ENCODE peak calls at places on chromosomes 13 and 19, in five cellular contexts. One of them, this sample, is unnamed.

GRCh38 chr13:28408235-28408848 is 86.6 kb downstream of the FLT1 start:
- DNase-seq in tibial artery: peak
- DNase-seq in colonic mucosa: peak
- DNase-seq in naive thymus-derived CD4-positive, alpha-beta T cell: no peak
- DNase-seq in mesendoderm: peak
- DNase-seq in this sample: peak

GRCh38 chr19:51971624-51972023 is 15.0 kb downstream of the ZNF350 start:
- DNase-seq in mesendoderm: peak
- DNase-seq in naive thymus-derived CD4-positive, alpha-beta T cell: peak
- DNase-seq in colonic mucosa: no peak
- DNase-seq in tibial artery: no peak
- DNase-seq in this sample: no peak

GRCh38 chr13:107347641-107348369 is 779.9 kb upstream of the ARGLU1 start:
- DNase-seq in tibial artery: no peak
- DNase-seq in mesendoderm: no peak
- DNase-seq in colonic mucosa: no peak
- DNase-seq in naive thymus-derived CD4-positive, alpha-beta T cell: no peak
- DNase-seq in this sample: no peak

GRCh38 chr19:16034180-16034579 is 42.1 kb upstream of the TPM4 start:
- DNase-seq in colonic mucosa: no peak
- DNase-seq in naive thymus-derived CD4-positive, alpha-beta T cell: no peak
- DNase-seq in mesendoderm: no peak
- DNase-seq in tibial artery: no peak
- DNase-seq in this sample: no peak

GRCh38 chr19:40906512-40906911 is 24.5 kb upstream of the CYP2A7 start:
- DNase-seq in tibial artery: no peak
- DNase-seq in colonic mucosa: no peak
- DNase-seq in naive thymus-derived CD4-positive, alpha-beta T cell: no peak
- DNase-seq in mesendoderm: no peak
- DNase-seq in this sample: no peak

GRCh38 chr19:46009530-46010510 is 13.0 kb downstream of the PGLYRP1 start:
- DNase-seq in tibial artery: peak
- DNase-seq in naive thymus-derived CD4-positive, alpha-beta T cell: peak
- DNase-seq in mesendoderm: peak
- DNase-seq in colonic mucosa: peak
- DNase-seq in this sample: peak

GRCh38 chr13:37811441-37811840 is 58.1 kb downstream of the TRPC4 start:
- DNase-seq in colonic mucosa: no peak
- DNase-seq in tibial artery: no peak
- DNase-seq in mesendoderm: no peak
- DNase-seq in naive thymus-derived CD4-positive, alpha-beta T cell: no peak
- DNase-seq in this sample: no peak

GRCh38 chr13:39603424-39603947 is 493 bp upstream of the LHFPL6 start:
- DNase-seq in colonic mucosa: no peak
- DNase-seq in naive thymus-derived CD4-positive, alpha-beta T cell: no peak
- DNase-seq in mesendoderm: peak
- DNase-seq in tibial artery: no peak
- DNase-seq in this sample: no peak

GRCh38 chr19:15265849-15266248 is 33.6 kb upstream of the EPHX3 start:
- DNase-seq in mesendoderm: no peak
- DNase-seq in tibial artery: peak
- DNase-seq in colonic mucosa: peak
- DNase-seq in naive thymus-derived CD4-positive, alpha-beta T cell: no peak
- DNase-seq in this sample: no peak

GRCh38 chr13:43880930-43881329 is 1.2 kb downstream of the LACC1 start:
- DNase-seq in mesendoderm: no peak
- DNase-seq in naive thymus-derived CD4-positive, alpha-beta T cell: no peak
- DNase-seq in colonic mucosa: no peak
- DNase-seq in tibial artery: no peak
- DNase-seq in this sample: no peak

GRCh38 chr13:43880451-43880850 is 747 bp downstream of the LACC1 start:
- DNase-seq in naive thymus-derived CD4-positive, alpha-beta T cell: no peak
- DNase-seq in tibial artery: no peak
- DNase-seq in mesendoderm: no peak
- DNase-seq in colonic mucosa: no peak
- DNase-seq in this sample: no peak

GRCh38 chr13:43879323-43880181 is at the start of the genes CCDC122 and LACC1:
- DNase-seq in mesendoderm: peak
- DNase-seq in naive thymus-derived CD4-positive, alpha-beta T cell: peak
- DNase-seq in tibial artery: peak
- DNase-seq in colonic mucosa: peak
- DNase-seq in this sample: peak

GRCh38 chr13:43883636-43884035 is 3.9 kb downstream of the LACC1 start:
- DNase-seq in naive thymus-derived CD4-positive, alpha-beta T cell: no peak
- DNase-seq in colonic mucosa: no peak
- DNase-seq in mesendoderm: no peak
- DNase-seq in tibial artery: no peak
- DNase-seq in this sample: no peak

DNA sequence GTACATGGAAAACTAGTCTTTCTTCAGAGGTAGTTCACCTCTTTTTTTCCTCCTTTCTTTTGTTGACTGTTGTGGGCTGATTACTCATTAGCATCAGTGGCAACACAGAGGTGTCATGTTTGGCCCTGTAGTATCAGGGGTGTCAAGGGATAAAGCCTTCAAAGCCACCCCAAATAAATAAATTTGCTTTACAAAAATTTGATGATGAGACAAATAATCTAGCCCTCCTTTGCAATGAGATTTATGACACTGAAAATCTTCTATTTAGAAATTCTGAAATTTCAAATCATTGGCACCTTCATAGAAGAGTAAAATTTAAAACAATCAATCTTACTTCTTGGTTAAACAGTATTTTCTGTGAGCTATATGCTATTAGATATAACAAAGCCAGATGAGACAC is 1.9 kb downstream of the LACC1 start:
- DNase-seq in colonic mucosa: no peak
- DNase-seq in tibial artery: no peak
- DNase-seq in mesendoderm: no peak
- DNase-seq in naive thymus-derived CD4-positive, alpha-beta T cell: no peak
- DNase-seq in this sample: no peak
- H3K27ac ChIP-seq in colonic mucosa: no peak
- H3K27ac ChIP-seq in tibial artery: no peak
- H3K27ac ChIP-seq in mesendoderm: no peak
- H3K27ac ChIP-seq in naive thymus-derived CD4-positive, alpha-beta T cell: no peak
- H3K27ac ChIP-seq in this sample: no peak

GRCh38 chr13:48506092-48506701 is 26.7 kb downstream of the RCBTB2 start:
- DNase-seq in naive thymus-derived CD4-positive, alpha-beta T cell: no peak
- DNase-seq in tibial artery: no peak
- DNase-seq in mesendoderm: no peak
- DNase-seq in colonic mucosa: no peak
- DNase-seq in this sample: no peak

GRCh38 chr13:48505597-48506091 is 27.2 kb downstream of the RCBTB2 start:
- DNase-seq in mesendoderm: peak
- DNase-seq in naive thymus-derived CD4-positive, alpha-beta T cell: peak
- DNase-seq in tibial artery: peak
- DNase-seq in colonic mucosa: no peak
- DNase-seq in this sample: peak

GRCh38 chr13:48502601-48503319 is 30.1 kb downstream of the RCBTB2 start:
- DNase-seq in mesendoderm: no peak
- DNase-seq in tibial artery: no peak
- DNase-seq in naive thymus-derived CD4-positive, alpha-beta T cell: no peak
- DNase-seq in colonic mucosa: no peak
- DNase-seq in this sample: no peak

GRCh38 chr13:48507024-48507423 is 25.9 kb downstream of the RCBTB2 start:
- DNase-seq in mesendoderm: no peak
- DNase-seq in colonic mucosa: no peak
- DNase-seq in tibial artery: no peak
- DNase-seq in naive thymus-derived CD4-positive, alpha-beta T cell: no peak
- DNase-seq in this sample: no peak

DNA sequence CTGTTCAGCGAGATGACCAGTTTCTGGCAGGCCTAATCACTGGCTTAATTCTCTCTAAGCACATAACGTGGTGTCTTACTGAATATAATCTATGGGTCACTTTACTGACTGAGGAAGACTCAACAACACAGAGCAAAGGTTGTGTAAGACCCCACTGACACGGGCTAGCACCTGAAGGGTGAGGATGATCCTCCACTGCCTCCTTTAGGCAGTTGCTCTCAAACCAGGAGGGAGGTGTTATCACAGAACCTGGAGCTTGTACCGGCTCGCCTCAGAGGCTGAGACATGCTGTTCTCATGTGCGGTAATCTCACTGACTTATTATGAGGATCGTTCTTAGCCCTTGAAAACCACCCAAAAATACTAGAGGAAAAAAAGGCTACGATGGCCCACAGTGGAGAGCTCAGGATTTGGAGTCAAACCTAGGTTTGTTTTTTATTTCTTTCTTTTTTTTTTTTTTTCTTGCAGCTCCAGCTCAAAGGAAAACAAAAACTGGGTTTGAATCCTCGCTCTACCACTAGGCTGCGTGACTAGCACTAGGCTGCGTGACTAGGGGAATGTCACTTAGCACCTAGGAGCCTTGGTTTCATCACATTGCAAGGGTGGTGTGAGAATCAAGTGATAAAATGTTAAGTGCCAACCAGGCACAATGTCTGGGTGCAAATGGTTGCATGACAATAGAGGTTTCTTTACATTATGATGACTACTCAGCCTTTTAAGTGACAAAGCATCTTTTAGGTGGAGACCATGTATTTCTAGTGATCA is 28.1 kb downstream of the RCBTB2 start:
- DNase-seq in naive thymus-derived CD4-positive, alpha-beta T cell: no peak
- DNase-seq in tibial artery: no peak
- DNase-seq in colonic mucosa: no peak
- DNase-seq in mesendoderm: peak
- DNase-seq in this sample: no peak
- H3K27ac ChIP-seq in naive thymus-derived CD4-positive, alpha-beta T cell: peak
- H3K27ac ChIP-seq in tibial artery: peak
- H3K27ac ChIP-seq in colonic mucosa: peak
- H3K27ac ChIP-seq in mesendoderm: no peak
- H3K27ac ChIP-seq in this sample: peak

GRCh38 chr19:10724573-10725071 is 6.7 kb downstream of the DNM2 start:
- DNase-seq in naive thymus-derived CD4-positive, alpha-beta T cell: no peak
- DNase-seq in tibial artery: no peak
- DNase-seq in colonic mucosa: no peak
- DNase-seq in mesendoderm: no peak
- DNase-seq in this sample: no peak
- H3K27ac ChIP-seq in naive thymus-derived CD4-positive, alpha-beta T cell: no peak
- H3K27ac ChIP-seq in tibial artery: no peak
- H3K27ac ChIP-seq in colonic mucosa: no peak
- H3K27ac ChIP-seq in mesendoderm: no peak
- H3K27ac ChIP-seq in this sample: peak

DNA sequence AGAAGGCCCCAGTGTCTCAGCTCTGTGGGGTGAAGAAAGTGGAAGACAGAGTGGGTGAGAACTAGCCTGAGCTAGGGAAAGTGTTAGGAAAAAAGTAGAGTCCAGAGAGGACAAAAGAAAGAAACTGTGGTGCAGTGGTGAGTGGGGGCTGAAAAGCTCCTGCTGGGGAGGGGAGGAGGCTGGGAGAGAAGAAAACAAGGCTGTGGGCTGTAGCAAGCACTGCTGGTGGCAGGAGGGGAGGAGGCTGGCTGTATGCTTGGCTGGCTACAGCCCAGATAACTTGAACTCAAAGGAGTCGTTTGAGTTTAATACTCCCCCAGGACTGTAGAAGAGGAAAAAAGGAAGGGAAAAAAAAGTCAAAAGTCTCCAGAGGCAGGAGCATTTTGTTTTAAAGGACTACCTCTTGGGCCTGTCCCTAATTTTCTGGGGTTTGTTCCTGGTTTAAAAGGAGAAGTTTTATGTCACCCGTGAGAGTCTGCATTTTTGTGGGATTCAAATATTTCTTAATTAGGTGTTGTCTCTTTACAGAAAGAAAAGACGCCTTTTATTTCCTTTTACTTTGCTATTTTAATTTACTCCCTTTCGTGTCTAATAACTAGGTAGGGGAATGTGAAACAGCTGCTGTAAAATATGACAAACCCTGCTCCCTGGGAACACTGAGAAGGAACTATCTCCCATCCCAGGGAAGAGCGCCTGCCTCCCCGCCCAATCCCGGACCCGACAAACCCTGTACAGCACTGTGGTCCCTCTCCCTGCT is 21.7 kb downstream of the ZIC5 start:
- DNase-seq in colonic mucosa: no peak
- DNase-seq in tibial artery: no peak
- DNase-seq in mesendoderm: no peak
- DNase-seq in naive thymus-derived CD4-positive, alpha-beta T cell: no peak
- DNase-seq in this sample: no peak
- H3K27ac ChIP-seq in colonic mucosa: no peak
- H3K27ac ChIP-seq in tibial artery: no peak
- H3K27ac ChIP-seq in mesendoderm: no peak
- H3K27ac ChIP-seq in naive thymus-derived CD4-positive, alpha-beta T cell: no peak
- H3K27ac ChIP-seq in this sample: no peak

GRCh38 chr13:111047326-111047725 is 67.8 kb upstream of the ARHGEF7 start:
- DNase-seq in tibial artery: no peak
- DNase-seq in naive thymus-derived CD4-positive, alpha-beta T cell: no peak
- DNase-seq in mesendoderm: no peak
- DNase-seq in colonic mucosa: no peak
- DNase-seq in this sample: no peak
- H3K27ac ChIP-seq in tibial artery: peak
- H3K27ac ChIP-seq in naive thymus-derived CD4-positive, alpha-beta T cell: no peak
- H3K27ac ChIP-seq in mesendoderm: no peak
- H3K27ac ChIP-seq in colonic mucosa: no peak
- H3K27ac ChIP-seq in this sample: no peak

DNA sequence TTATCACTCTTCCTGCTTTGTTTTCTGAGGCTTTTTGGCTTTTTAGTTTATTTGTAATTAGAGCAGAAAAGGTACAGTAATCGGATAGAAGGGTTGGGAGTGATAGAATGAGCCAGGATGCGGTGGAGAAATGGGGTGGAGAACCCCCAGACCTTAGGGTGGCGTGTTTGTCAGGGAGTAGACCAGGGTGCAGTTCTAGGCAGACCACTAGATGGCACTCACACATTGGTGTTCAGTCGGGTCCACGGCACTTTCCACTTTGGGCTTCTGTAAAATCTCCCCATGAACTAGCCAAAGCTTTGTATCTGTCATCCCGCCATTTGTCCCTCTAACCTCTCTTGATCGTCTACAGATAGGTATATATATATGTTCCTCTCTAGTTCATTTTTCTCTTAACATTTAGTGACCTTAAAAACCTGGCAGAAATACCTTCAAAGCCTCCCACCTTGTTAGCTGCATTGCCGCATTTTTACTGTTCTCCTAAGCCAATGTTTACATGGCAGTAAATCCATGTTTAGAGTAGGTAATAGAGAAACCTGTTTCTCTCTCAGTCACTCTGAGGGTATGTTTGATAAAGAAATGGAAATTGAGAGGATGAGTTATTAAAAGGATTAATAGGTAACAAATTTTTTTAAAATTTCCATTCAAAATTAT is 154.9 kb downstream of the TM9SF2 start:
- DNase-seq in mesendoderm: peak
- DNase-seq in colonic mucosa: peak
- DNase-seq in tibial artery: peak
- DNase-seq in naive thymus-derived CD4-positive, alpha-beta T cell: peak
- DNase-seq in this sample: peak
- H3K27ac ChIP-seq in mesendoderm: no peak
- H3K27ac ChIP-seq in colonic mucosa: no peak
- H3K27ac ChIP-seq in tibial artery: no peak
- H3K27ac ChIP-seq in naive thymus-derived CD4-positive, alpha-beta T cell: peak
- H3K27ac ChIP-seq in this sample: peak

GRCh38 chr13:111212517-111212873 is 97.4 kb downstream of the ARHGEF7 start:
- DNase-seq in colonic mucosa: no peak
- DNase-seq in mesendoderm: no peak
- DNase-seq in naive thymus-derived CD4-positive, alpha-beta T cell: no peak
- DNase-seq in tibial artery: no peak
- DNase-seq in this sample: no peak
- H3K27ac ChIP-seq in colonic mucosa: no peak
- H3K27ac ChIP-seq in mesendoderm: no peak
- H3K27ac ChIP-seq in naive thymus-derived CD4-positive, alpha-beta T cell: no peak
- H3K27ac ChIP-seq in tibial artery: peak
- H3K27ac ChIP-seq in this sample: no peak